ENCODE peak calls at places on chromosomes 3 and 15, in six cellular contexts. S is fibroblast of villous mesenchyme; P is HL-60; E is CD4-positive, alpha-beta memory T cell; A is SJSA1; N is body of pancreas. K is an unnamed sample.

GRCh38 chr15:71052356-71052755 is 62.9 kb upstream of the THSD4 start:
- DNase-seq in S (peak), P (no peak), E (no peak), A (no peak), N (no peak), K (peak)

GRCh38 chr3:25144430-25144829 is 283.6 kb upstream of the RARB start:
- DNase-seq in S (no peak), P (no peak), E (no peak), A (no peak), N (no peak), K (no peak)

GRCh38 chr3:111616417-111617105 is 21.4 kb upstream of the ZBED2 start:
- DNase-seq in S (no peak), P (no peak), E (peak), A (no peak), N (no peak), K (no peak)

GRCh38 chr3:149813367-149814281 is 609 bp downstream of the RNF13 start:
- DNase-seq in S (peak), P (no peak), E (peak), A (peak), N (peak), K (peak)

GRCh38 chr15:70236306-70237103 is 138.8 kb upstream of the TLE3 start:
- DNase-seq in S (peak), P (no peak), E (no peak), A (no peak), N (no peak), K (no peak)

GRCh38 chr15:64235552-64235951 is 72.7 kb upstream of the PPIB start:
- DNase-seq in S (peak), P (no peak), E (no peak), A (no peak), N (no peak), K (no peak)

GRCh38 chr3:64107154-64107553 is 83.9 kb upstream of the PSMD6 start:
- DNase-seq in S (no peak), P (no peak), E (no peak), A (no peak), N (no peak), K (no peak)

GRCh38 chr3:42672495-42672894 is 12.8 kb upstream of the KLHL40 start:
- DNase-seq in S (no peak), P (no peak), E (no peak), A (no peak), N (no peak), K (no peak)

GRCh38 chr15:46576611-46577010 is 941.8 kb downstream of the SQOR start:
- DNase-seq in S (no peak), P (no peak), E (no peak), A (no peak), N (no peak), K (peak)

GRCh38 chr3:188241883-188242282 is 87.9 kb downstream of the LPP start:
- DNase-seq in S (no peak), P (no peak), E (no peak), A (no peak), N (no peak), K (peak)

GRCh38 chr3:5768546-5768945 is 581.0 kb downstream of the EDEM1 start:
- DNase-seq in S (no peak), P (no peak), E (no peak), A (no peak), N (no peak), K (no peak)

GRCh38 chr3:141051641-141052569 is 758 bp downstream of the SPSB4 start:
- DNase-seq in S (peak), P (no peak), E (no peak), A (peak), N (peak), K (no peak)

GRCh38 chr3:25137606-25138005 is 290.5 kb upstream of the RARB start:
- DNase-seq in S (no peak), P (no peak), E (no peak), A (no peak), N (no peak), K (no peak)

GRCh38 chr3:132593950-132594328 is 3.1 kb upstream of the ACKR4 start:
- DNase-seq in S (peak), P (no peak), E (no peak), A (peak), N (no peak), K (peak)

GRCh38 chr15:43969802-43970375 is 143.1 kb downstream of the WDR76 start:
- DNase-seq in S (no peak), P (no peak), E (no peak), A (no peak), N (no peak), K (no peak)

GRCh38 chr15:40061212-40061901 is 22.4 kb upstream of the SRP14 start:
- DNase-seq in S (no peak), P (no peak), E (no peak), A (no peak), N (no peak), K (no peak)

GRCh38 chr15:60405405-60405804 is 7.6 kb upstream of the ANXA2 start:
- DNase-seq in S (no peak), P (no peak), E (no peak), A (no peak), N (no peak), K (no peak)

GRCh38 chr3:160707187-160707789 is 30.3 kb downstream of the ARL14 start:
- DNase-seq in S (peak), P (no peak), E (peak), A (no peak), N (peak), K (peak)

GRCh38 chr3:20666091-20666490 is 480.1 kb upstream of the SGO1 start:
- DNase-seq in S (no peak), P (no peak), E (no peak), A (no peak), N (no peak), K (no peak)

GRCh38 chr3:156443079-156443478 is 111.8 kb downstream of the SSR3 start:
- DNase-seq in S (no peak), P (no peak), E (no peak), A (no peak), N (no peak), K (no peak)

GRCh38 chr15:40948706-40949473 is 4.4 kb upstream of the CHAC1 start:
- DNase-seq in S (no peak), P (no peak), E (no peak), A (no peak), N (no peak), K (no peak)

GRCh38 chr3:69385723-69386483 is at the start of gene FRMD4B:
- DNase-seq in S (no peak), P (no peak), E (no peak), A (no peak), N (peak), K (peak)

GRCh38 chr3:194484614-194485013 is 2.2 kb downstream of the ATP13A3 start:
- DNase-seq in S (no peak), P (no peak), E (no peak), A (no peak), N (no peak), K (no peak)
- H3K4me3 ChIP-seq in S (peak), P (no peak), E (peak), A (peak), N (no peak), K (peak)

DNA sequence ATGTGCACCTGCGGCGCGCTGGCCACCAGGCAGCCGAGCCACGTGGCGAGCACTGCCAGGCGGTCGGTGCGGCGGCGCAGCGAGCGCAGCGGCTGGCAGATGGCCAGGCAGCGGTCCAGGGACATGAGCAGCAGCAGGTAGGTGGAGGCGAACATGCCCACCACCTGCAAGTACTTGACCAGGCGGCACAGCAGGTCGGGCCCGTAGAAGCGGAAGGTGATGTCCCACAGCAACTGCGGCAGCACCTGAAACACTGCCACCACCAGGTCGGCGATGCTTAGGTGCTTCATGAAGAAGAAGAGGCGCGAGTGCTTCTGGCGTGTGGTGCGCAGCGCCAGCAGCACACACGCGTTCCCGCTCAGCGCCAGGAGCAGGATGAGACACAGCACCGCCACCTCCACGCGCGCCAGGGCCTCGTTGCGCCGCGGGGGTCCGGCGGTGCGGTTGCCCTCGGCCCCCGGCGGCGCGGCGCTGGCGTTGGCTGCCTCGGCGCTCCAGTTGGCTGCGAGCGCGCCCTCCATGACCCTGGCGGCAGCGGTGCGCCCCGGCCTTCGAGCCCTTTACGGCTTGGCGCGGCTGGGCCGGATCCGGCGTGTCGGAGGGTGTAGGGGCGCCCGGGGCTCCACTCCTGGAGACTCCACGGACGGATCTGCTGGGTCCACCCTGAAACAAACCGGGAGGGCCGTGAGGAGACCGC is 1.6 kb downstream of the OXTR start:
- DNase-seq in S (no peak), P (no peak), E (no peak), A (no peak), N (peak), K (peak)
- H3K4me3 ChIP-seq in S (peak), P (no peak), E (no peak), A (no peak), N (no peak), K (peak)

GRCh38 chr15:90191344-90191687 is 9.8 kb upstream of the SEMA4B start:
- DNase-seq in S (no peak), P (no peak), E (no peak), A (no peak), N (no peak), K (no peak)

GRCh38 chr15:90190606-90191343 is 10.4 kb upstream of the SEMA4B start:
- DNase-seq in S (no peak), P (no peak), E (no peak), A (no peak), N (no peak), K (no peak)

GRCh38 chr15:90192961-90193786 is 8.0 kb upstream of the SEMA4B start:
- DNase-seq in S (no peak), P (no peak), E (no peak), A (no peak), N (peak), K (no peak)

GRCh38 chr15:90189781-90190467 is 11.2 kb upstream of the SEMA4B start:
- DNase-seq in S (no peak), P (no peak), E (no peak), A (no peak), N (no peak), K (no peak)

GRCh38 chr15:90191795-90192494 is 9.2 kb upstream of the SEMA4B start:
- DNase-seq in S (peak), P (peak), E (peak), A (no peak), N (peak), K (no peak)
- H3K4me3 ChIP-seq in S (no peak), P (no peak), E (peak), A (no peak), N (no peak), K (no peak)

DNA sequence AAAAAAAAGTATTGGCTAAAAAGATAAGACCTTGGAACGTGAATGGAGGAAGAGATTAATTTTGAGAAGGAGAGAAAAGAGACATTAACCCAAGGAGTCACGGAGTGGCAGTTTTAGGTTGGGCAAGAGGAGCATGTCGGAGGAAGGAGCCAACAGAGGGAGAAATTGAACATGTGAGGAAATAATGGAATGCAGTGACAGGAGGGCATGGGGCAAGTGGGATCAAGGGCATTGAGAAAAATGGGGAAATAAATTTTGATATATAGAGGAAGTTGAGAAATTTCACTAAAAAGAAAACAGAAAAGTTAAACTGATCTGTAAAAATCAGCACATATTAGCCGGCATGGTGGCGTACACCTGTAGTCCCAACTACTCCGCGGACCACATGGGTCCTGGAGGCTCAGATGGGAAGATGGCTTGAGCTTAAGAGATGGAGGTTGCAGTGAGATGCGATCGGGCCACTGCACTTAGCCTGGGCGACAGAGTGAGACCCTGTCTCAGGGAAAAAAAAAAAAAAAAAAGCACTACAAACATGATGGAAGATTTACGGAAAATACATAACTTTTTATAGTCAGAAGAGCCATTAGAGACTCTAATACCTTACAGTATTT is 1.2 kb downstream of the HAUS2 start:
- DNase-seq in S (no peak), P (no peak), E (no peak), A (no peak), N (no peak), K (no peak)
- H3K4me3 ChIP-seq in S (peak), P (peak), E (no peak), A (peak), N (no peak), K (peak)

DNA sequence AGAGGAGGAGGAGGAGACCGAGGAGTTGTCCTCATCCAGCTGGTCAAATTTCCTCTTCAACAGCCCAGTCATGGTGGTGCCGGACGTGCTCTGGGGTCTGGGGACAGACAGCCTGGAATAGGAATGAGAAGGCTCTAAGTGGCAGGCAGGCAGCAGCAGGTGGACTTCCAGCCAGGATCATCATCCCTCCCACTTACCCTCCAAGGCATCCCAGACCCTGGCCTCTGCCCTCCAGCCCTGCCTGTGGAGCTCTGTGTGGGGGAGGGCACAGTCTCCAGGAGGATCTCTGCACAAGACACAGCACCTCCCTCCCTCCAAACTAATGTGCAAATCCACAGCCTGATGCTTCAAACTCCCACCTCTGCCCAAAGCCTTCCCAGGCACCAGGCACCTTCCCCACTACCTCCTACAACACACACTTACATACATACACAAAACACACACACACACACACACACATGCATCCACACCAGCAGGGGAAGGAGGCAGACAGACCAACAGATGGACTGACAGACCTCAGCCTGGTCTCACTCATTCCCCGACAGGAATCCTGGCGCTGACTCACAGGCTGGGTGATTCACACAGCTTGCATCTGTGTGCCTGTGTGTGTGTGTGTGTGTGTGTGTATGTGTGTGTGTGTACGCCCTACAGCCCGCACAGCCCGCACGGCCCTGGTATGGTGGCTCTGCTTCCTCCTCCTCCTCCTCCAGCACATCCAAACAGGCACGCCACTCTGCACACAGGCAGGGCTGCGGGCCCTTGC is 6.6 kb downstream of the CSRNP1 start:
- DNase-seq in S (peak), P (peak), E (peak), A (peak), N (peak), K (peak)
- H3K4me3 ChIP-seq in S (peak), P (peak), E (peak), A (no peak), N (no peak), K (peak)

DNA sequence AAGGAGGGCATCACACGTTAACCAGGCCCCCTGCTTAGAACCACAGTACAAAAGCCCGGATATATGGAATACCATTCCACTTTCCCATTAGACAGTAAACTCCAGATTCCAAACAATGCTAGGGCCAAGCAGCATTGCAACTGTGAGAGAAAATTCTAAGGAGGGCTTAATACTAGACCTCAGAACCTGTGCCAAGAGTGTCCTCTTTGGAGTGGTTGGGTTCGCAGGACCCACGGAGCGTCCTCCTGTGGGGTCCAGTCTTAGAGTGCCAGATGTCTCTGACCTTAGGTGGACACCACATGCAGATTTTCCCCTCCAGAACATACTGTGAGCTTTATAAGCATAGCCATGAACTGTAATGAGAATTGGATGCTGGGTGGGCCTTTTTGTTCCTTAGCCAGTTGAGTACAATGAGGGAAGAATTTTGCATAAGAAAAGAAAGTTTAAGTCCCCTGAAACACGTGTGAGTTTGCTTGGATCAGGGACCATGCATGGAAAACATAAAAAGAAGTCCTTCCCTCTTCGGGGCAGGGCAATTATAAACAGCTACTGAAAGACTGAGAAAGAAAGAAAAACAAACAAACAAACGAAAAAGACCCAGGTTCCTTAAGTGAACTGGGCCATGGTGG is 325.7 kb downstream of the NEK10 start:
- DNase-seq in S (no peak), P (no peak), E (no peak), A (no peak), N (no peak), K (no peak)
- H3K4me3 ChIP-seq in S (no peak), P (no peak), E (no peak), A (no peak), N (no peak), K (no peak)

K was measured in adipocyte.